ENCODE peak calls at places on chromosomes 1 and 21, in four cellular contexts. One of them, this sample, is unnamed.

GRCh38 chr1:56216173-56216572 is 363.2 kb downstream of the PLPP3 start:
- DNase-seq in GM23338: no peak
- DNase-seq in SK-N-SH: no peak
- DNase-seq in MM.1S: no peak
- DNase-seq in this sample: no peak

GRCh38 chr1:117162806-117163205 is 41.3 kb upstream of the TRIM45 start:
- DNase-seq in GM23338: no peak
- DNase-seq in SK-N-SH: no peak
- DNase-seq in MM.1S: no peak
- DNase-seq in this sample: peak; percentile 27

GRCh38 chr1:6098303-6099215 is 52.9 kb downstream of the KCNAB2 start:
- DNase-seq in GM23338: no peak
- DNase-seq in SK-N-SH: peak; percentile 79
- DNase-seq in MM.1S: no peak
- DNase-seq in this sample: no peak

GRCh38 chr1:145740269-145740668 is 21.0 kb downstream of the CD160 start:
- DNase-seq in GM23338: no peak
- DNase-seq in SK-N-SH: no peak
- DNase-seq in MM.1S: no peak
- DNase-seq in this sample: peak; percentile 93

GRCh38 chr1:162406811-162407210 is 5.1 kb downstream of the SH2D1B start:
- DNase-seq in GM23338: no peak
- DNase-seq in SK-N-SH: no peak
- DNase-seq in MM.1S: peak; percentile 78
- DNase-seq in this sample: no peak

GRCh38 chr1:65630855-65631254 is 161.8 kb upstream of the PDE4B start:
- DNase-seq in GM23338: no peak
- DNase-seq in SK-N-SH: no peak
- DNase-seq in MM.1S: no peak
- DNase-seq in this sample: no peak

GRCh38 chr1:204894031-204894430 is 23.4 kb downstream of the NFASC start:
- DNase-seq in GM23338: no peak
- DNase-seq in SK-N-SH: no peak
- DNase-seq in MM.1S: no peak
- DNase-seq in this sample: peak; percentile 37

GRCh38 chr1:243254233-243254926 is 701 bp downstream of the CEP170 start:
- DNase-seq in GM23338: peak; percentile 81
- DNase-seq in SK-N-SH: peak; percentile 77
- DNase-seq in MM.1S: peak; percentile 66
- DNase-seq in this sample: peak; percentile 71

GRCh38 chr1:227780101-227781044 is 35.1 kb upstream of the PRSS38 start:
- DNase-seq in GM23338: no peak
- DNase-seq in SK-N-SH: no peak
- DNase-seq in MM.1S: no peak
- DNase-seq in this sample: no peak

GRCh38 chr21:30257773-30258172 is 25.0 kb downstream of the KRTAP24-1 start:
- DNase-seq in GM23338: peak; percentile 92
- DNase-seq in SK-N-SH: peak; percentile 10
- DNase-seq in MM.1S: no peak
- DNase-seq in this sample: peak; percentile 79

GRCh38 chr1:29519733-29520132 is 283.4 kb downstream of the PTPRU start:
- DNase-seq in GM23338: no peak
- DNase-seq in SK-N-SH: no peak
- DNase-seq in MM.1S: no peak
- DNase-seq in this sample: no peak

GRCh38 chr1:113109908-113110554 is 37.0 kb downstream of the LRIG2 start:
- DNase-seq in GM23338: no peak
- DNase-seq in SK-N-SH: peak; percentile 61
- DNase-seq in MM.1S: no peak
- DNase-seq in this sample: peak; percentile 81

GRCh38 chr1:24705260-24706073 is 39.8 kb upstream of the CLIC4 start:
- DNase-seq in GM23338: peak; percentile 96
- DNase-seq in SK-N-SH: peak; percentile 76
- DNase-seq in MM.1S: peak; percentile 84
- DNase-seq in this sample: peak; percentile 98

GRCh38 chr1:79079770-79080169 is 73.2 kb upstream of the ADGRL4 start:
- DNase-seq in GM23338: peak; percentile 47
- DNase-seq in SK-N-SH: no peak
- DNase-seq in MM.1S: no peak
- DNase-seq in this sample: peak; percentile 90

GRCh38 chr1:219352961-219353651 is 179.4 kb downstream of the LYPLAL1 start:
- DNase-seq in GM23338: no peak
- DNase-seq in SK-N-SH: no peak
- DNase-seq in MM.1S: no peak
- DNase-seq in this sample: no peak

GRCh38 chr1:170698711-170699275 is 34.9 kb downstream of the PRRX1 start:
- DNase-seq in GM23338: peak; percentile 21
- DNase-seq in SK-N-SH: no peak
- DNase-seq in MM.1S: no peak
- DNase-seq in this sample: no peak

GRCh38 chr1:87591492-87591891 is 262.8 kb downstream of the LMO4 start:
- DNase-seq in GM23338: no peak
- DNase-seq in SK-N-SH: no peak
- DNase-seq in MM.1S: no peak
- DNase-seq in this sample: no peak

GRCh38 chr1:234861024-234861620 is 251.1 kb upstream of the IRF2BP2 start:
- DNase-seq in GM23338: no peak
- DNase-seq in SK-N-SH: no peak
- DNase-seq in MM.1S: no peak
- DNase-seq in this sample: peak; percentile 26

GRCh38 chr1:109712321-109712864 is 342 bp downstream of the GSTM5 start:
- DNase-seq in GM23338: no peak
- DNase-seq in SK-N-SH: peak; percentile 7
- DNase-seq in MM.1S: no peak
- DNase-seq in this sample: no peak
- H3K9me2 ChIP-seq in GM23338: no peaks in the 10 kb centered on the region
- H3K9me2 ChIP-seq in SK-N-SH: no peaks in the 10 kb centered on the region
- H3K9me2 ChIP-seq in MM.1S: no peaks in the 10 kb centered on the region
- H3K9me2 ChIP-seq in this sample: no peaks in the 10 kb centered on the region

GRCh38 chr1:231192620-231193163 is 30.8 kb downstream of the TRIM67 start:
- DNase-seq in GM23338: no peak
- DNase-seq in SK-N-SH: peak; percentile 46
- DNase-seq in MM.1S: no peak
- DNase-seq in this sample: peak; percentile 30
- H3K9me2 ChIP-seq in GM23338: no peaks in the 10 kb centered on the region
- H3K9me2 ChIP-seq in SK-N-SH: no peaks in the 10 kb centered on the region
- H3K9me2 ChIP-seq in MM.1S: no peaks in the 10 kb centered on the region
- H3K9me2 ChIP-seq in this sample: no peaks in the 10 kb centered on the region

DNA sequence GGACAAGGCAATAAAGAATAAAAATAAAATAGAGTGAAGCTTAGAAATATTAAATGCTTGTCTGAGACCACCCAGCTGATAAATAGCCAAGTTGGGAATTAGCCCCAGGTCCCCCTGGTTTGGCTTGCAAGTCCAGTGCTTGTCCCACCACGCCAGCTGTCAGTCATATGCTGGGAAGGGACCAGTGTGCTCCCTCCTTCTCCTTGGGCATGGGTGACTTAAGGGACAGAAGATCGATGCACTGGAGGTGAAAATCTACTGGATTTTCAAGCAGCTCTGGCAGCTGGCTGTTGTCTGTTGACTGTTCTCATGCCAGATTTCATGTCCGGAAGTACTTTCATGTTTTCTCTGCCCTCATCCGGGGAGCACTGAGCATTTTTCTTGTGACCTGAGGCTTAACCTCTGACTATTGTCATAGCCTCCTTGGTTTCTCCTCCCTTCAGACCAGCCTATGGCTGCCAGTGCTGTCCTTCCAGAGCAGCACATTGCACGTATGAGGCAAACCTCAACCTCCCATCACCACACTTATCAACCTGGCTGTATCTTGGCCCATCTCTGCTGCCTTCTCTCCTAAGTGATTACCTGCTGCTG is 12.4 kb downstream of the LMOD1 start:
- DNase-seq in GM23338: no peak
- DNase-seq in SK-N-SH: no peak
- DNase-seq in MM.1S: no peak
- DNase-seq in this sample: no peak
- H3K9me2 ChIP-seq in GM23338: no peaks in the 10 kb centered on the region
- H3K9me2 ChIP-seq in SK-N-SH: no peaks in the 10 kb centered on the region
- H3K9me2 ChIP-seq in MM.1S: no peaks in the 10 kb centered on the region
- H3K9me2 ChIP-seq in this sample: no peaks in the 10 kb centered on the region

GRCh38 chr1:100557606-100557953 is 19.6 kb downstream of the GPR88 start:
- DNase-seq in GM23338: no peak
- DNase-seq in SK-N-SH: no peak
- DNase-seq in MM.1S: no peak
- DNase-seq in this sample: no peak
- H3K9me2 ChIP-seq in GM23338: peaks cover 4% of the 10 kb centered on the region
- H3K9me2 ChIP-seq in SK-N-SH: no peaks in the 10 kb centered on the region
- H3K9me2 ChIP-seq in MM.1S: no peaks in the 10 kb centered on the region
- H3K9me2 ChIP-seq in this sample: no peaks in the 10 kb centered on the region

DNA sequence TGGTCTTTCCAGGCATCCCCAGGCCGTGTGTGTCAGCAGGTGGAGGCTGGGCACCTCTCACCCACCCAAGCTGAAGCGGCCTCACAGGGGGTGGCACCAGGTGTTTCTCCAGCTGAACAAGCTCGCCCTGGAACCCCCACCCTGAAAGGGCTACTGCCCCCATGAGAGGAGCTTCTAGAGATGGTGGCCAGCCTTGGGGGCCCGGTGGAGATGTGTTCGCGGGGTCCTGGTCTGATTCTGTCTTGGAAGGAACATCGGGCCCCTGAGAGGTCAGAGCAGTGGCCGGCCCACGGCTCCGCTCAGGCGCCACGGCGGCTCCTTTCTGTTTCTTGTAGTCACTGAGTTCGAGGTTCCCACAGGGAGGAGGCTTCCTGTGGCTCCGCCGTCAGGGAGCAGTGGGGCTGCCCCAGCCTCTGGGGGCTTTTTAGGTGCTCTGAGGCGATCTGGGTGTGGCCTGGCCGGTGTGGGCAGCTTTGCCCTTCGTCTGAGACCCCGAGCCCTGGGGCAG is 46.9 kb downstream of the SKI start:
- DNase-seq in GM23338: no peak
- DNase-seq in SK-N-SH: no peak
- DNase-seq in MM.1S: no peak
- DNase-seq in this sample: no peak
- H3K9me2 ChIP-seq in GM23338: no peaks in the 10 kb centered on the region
- H3K9me2 ChIP-seq in SK-N-SH: no peaks in the 10 kb centered on the region
- H3K9me2 ChIP-seq in MM.1S: no peaks in the 10 kb centered on the region
- H3K9me2 ChIP-seq in this sample: no peaks in the 10 kb centered on the region

GRCh38 chr1:57532299-57532698 is 108.4 kb upstream of the DAB1 start:
- DNase-seq in GM23338: no peak
- DNase-seq in SK-N-SH: no peak
- DNase-seq in MM.1S: no peak
- DNase-seq in this sample: no peak
- H3K9me2 ChIP-seq in GM23338: no peaks in the 10 kb centered on the region
- H3K9me2 ChIP-seq in SK-N-SH: no peaks in the 10 kb centered on the region
- H3K9me2 ChIP-seq in MM.1S: no peaks in the 10 kb centered on the region
- H3K9me2 ChIP-seq in this sample: no peaks in the 10 kb centered on the region

DNA sequence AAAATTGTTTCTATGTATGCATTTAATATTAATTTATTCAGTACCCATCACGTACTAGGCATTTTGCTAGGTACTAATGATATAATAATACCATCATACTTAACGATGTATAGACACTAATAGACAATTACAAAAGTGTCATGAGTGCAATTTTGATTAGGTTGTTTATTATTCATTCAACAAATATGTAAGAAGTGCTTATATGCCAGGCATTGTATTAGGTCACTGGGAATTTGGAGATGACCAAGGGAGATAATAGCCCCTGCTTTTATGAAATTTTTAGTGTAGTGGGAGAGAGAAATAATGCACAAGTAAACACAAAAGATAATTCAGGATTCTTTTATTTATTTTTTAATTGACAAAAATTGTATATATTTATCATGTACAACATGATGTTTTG is 18.6 kb downstream of the C1orf185 start:
- DNase-seq in GM23338: no peak
- DNase-seq in SK-N-SH: no peak
- DNase-seq in MM.1S: no peak
- DNase-seq in this sample: no peak
- H3K9me2 ChIP-seq in GM23338: peaks cover 2% of the 10 kb centered on the region
- H3K9me2 ChIP-seq in SK-N-SH: no peaks in the 10 kb centered on the region
- H3K9me2 ChIP-seq in MM.1S: no peaks in the 10 kb centered on the region
- H3K9me2 ChIP-seq in this sample: no peaks in the 10 kb centered on the region

GRCh38 chr1:99955375-99955774 is 14.4 kb upstream of the SLC35A3 start:
- DNase-seq in GM23338: no peak
- DNase-seq in SK-N-SH: no peak
- DNase-seq in MM.1S: no peak
- DNase-seq in this sample: no peak
- H3K9me2 ChIP-seq in GM23338: no peaks in the 10 kb centered on the region
- H3K9me2 ChIP-seq in SK-N-SH: no peaks in the 10 kb centered on the region
- H3K9me2 ChIP-seq in MM.1S: no peaks in the 10 kb centered on the region
- H3K9me2 ChIP-seq in this sample: no peaks in the 10 kb centered on the region

GRCh38 chr1:9848022-9848421 is 24.3 kb upstream of the CLSTN1 start:
- DNase-seq in GM23338: no peak
- DNase-seq in SK-N-SH: no peak
- DNase-seq in MM.1S: no peak
- DNase-seq in this sample: no peak

GRCh38 chr1:9852410-9853301 is 28.9 kb upstream of the CLSTN1 start:
- DNase-seq in GM23338: no peak
- DNase-seq in SK-N-SH: peak; percentile 68
- DNase-seq in MM.1S: no peak
- DNase-seq in this sample: no peak

GRCh38 chr1:9852004-9852403 is 28.2 kb upstream of the CLSTN1 start:
- DNase-seq in GM23338: no peak
- DNase-seq in SK-N-SH: no peak
- DNase-seq in MM.1S: no peak
- DNase-seq in this sample: no peak

GRCh38 chr1:9849691-9850441 is 26.1 kb upstream of the CLSTN1 start:
- DNase-seq in GM23338: peak; percentile 53
- DNase-seq in SK-N-SH: no peak
- DNase-seq in MM.1S: no peak
- DNase-seq in this sample: no peak

DNA sequence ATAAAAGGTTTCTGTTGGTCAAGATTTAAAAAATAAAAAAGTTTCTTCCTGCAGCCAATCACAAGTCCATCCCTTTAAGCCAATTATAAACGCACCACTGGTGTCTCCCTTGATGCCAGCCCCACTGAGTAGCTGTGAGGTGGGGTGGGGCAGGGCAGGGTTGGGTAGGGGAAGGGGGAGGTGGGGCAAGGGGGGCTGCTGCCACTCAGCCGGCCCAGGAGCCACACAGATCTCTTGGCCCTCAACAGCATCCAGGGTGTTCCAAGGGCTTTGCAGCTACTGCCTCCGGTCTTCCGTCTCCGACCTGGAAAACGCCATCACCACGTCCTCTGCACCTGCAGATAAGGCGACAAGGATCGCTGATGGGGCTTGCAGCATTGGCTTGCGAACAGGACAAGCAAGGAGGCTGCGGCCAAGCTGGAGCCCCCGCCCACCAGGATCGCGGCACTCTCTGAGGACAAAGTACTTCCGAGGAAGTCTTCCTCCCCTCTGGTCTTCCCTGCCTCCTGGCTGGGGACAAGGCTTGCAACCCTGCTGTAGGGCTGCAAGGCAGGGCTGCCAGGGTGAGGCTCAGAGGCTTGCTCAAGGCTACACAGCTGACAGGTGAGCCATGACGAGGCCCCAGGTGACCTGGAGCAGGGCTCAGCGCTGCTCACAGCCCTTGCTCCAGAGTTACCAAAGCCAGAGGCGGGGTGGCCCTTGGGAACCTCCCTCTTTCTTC is 26.8 kb upstream of the CLSTN1 start:
- DNase-seq in GM23338: peak; percentile 48
- DNase-seq in SK-N-SH: no peak
- DNase-seq in MM.1S: no peak
- DNase-seq in this sample: no peak
- H3K9me2 ChIP-seq in GM23338: no peaks in the 10 kb centered on the region
- H3K9me2 ChIP-seq in SK-N-SH: no peaks in the 10 kb centered on the region
- H3K9me2 ChIP-seq in MM.1S: no peaks in the 10 kb centered on the region
- H3K9me2 ChIP-seq in this sample: no peaks in the 10 kb centered on the region

GRCh38 chr21:26112979-26113378 is 57.6 kb downstream of the APP start:
- DNase-seq in GM23338: no peak
- DNase-seq in SK-N-SH: no peak
- DNase-seq in MM.1S: no peak
- DNase-seq in this sample: no peak
- H3K9me2 ChIP-seq in GM23338: no peaks in the 10 kb centered on the region
- H3K9me2 ChIP-seq in SK-N-SH: no peaks in the 10 kb centered on the region
- H3K9me2 ChIP-seq in MM.1S: no peaks in the 10 kb centered on the region
- H3K9me2 ChIP-seq in this sample: no peaks in the 10 kb centered on the region

This sample was measured in PC-3.